ENCODE peak calls at places on chromosomes 16 and 17, in five cellular contexts. K is colonic mucosa, A is prostate gland, W is transverse colon, D is small intestine. B is an unnamed sample. For H3K9me3, the result is how much of the 10 kb centered on the place peaks cover.

GRCh38 chr17:74513987-74514631 is 17.2 kb downstream of the CD300LB start:
- DNase-seq in K (no peak), A (no peak), W (no peak), D (no peak), B (no peak)

GRCh38 chr17:20009052-20009301 is 182 bp upstream of the SPECC1 start:
- DNase-seq in K (no peak), A (no peak), W (no peak), D (no peak), B (peak)

GRCh38 chr17:17433260-17433659 is 43.5 kb upstream of the MED9 start:
- DNase-seq in K (no peak), A (no peak), W (no peak), D (no peak), B (peak)

GRCh38 chr17:49646391-49647255 is 31.3 kb downstream of the SPOP start:
- DNase-seq in K (no peak), A (no peak), W (peak), D (peak), B (peak)

GRCh38 chr17:20010099-20010863 is 1.1 kb downstream of the SPECC1 start:
- DNase-seq in K (peak), A (peak), W (peak), D (peak), B (no peak)

GRCh38 chr16:88088161-88088581 is 136.9 kb downstream of the BANP start:
- DNase-seq in K (peak), A (no peak), W (no peak), D (no peak), B (no peak)

GRCh38 chr17:13584701-13585080 is 17.0 kb downstream of the HS3ST3A1 start:
- DNase-seq in K (no peak), A (no peak), W (no peak), D (no peak), B (no peak)

GRCh38 chr17:54749157-54749556 is 151.5 kb upstream of the TOM1L1 start:
- DNase-seq in K (no peak), A (no peak), W (no peak), D (no peak), B (no peak)

GRCh38 chr17:50935201-50936124 is 69.3 kb upstream of the TOB1 start:
- DNase-seq in K (no peak), A (no peak), W (peak), D (peak), B (peak)

GRCh38 chr17:72385482-72385881 is 264.7 kb downstream of the SOX9 start:
- DNase-seq in K (no peak), A (no peak), W (no peak), D (no peak), B (no peak)

GRCh38 chr17:78278139-78278741 is 46.8 kb downstream of the TMEM235 start:
- DNase-seq in K (no peak), A (no peak), W (peak), D (peak), B (no peak)

GRCh38 chr17:65064452-65065019 is 8.0 kb upstream of the GNA13 start:
- DNase-seq in K (no peak), A (peak), W (no peak), D (no peak), B (no peak)

GRCh38 chr17:9434502-9435113 is 141.0 kb downstream of the STX8 start:
- DNase-seq in K (no peak), A (no peak), W (no peak), D (peak), B (no peak)

GRCh38 chr17:68289473-68289872 is 1.5 kb downstream of the SLC16A6 start:
- DNase-seq in K (no peak), A (peak), W (no peak), D (no peak), B (no peak)

GRCh38 chr17:76497979-76498885 is 3.0 kb downstream of the RHBDF2 start:
- DNase-seq in K (peak), A (peak), W (peak), D (peak), B (peak)

DNA sequence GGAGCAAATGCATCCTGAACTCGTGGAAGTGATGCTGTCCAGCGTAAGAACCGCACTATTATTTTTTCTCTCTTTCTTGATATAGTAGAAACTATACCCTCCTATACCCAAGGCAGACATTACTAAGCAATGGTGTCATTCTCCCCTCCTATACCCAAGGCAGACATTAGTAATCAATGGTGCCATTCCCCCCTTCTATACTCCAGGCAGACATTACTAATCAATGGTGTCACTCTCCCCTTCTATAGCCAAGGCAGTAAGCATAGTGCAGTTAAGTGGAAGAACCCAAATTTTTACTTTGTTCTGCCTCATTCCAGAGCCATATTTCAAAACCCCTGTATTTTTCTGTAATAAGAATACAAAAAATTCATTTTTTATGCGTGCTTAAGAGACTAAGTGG is 506.2 kb upstream of the EEF2KMT start:
- DNase-seq in K (no peak), A (no peak), W (no peak), D (no peak), B (no peak)
- H3K9me3 ChIP-seq in K (under half), A (under half), W (under half), D (under half), B (under half)

DNA sequence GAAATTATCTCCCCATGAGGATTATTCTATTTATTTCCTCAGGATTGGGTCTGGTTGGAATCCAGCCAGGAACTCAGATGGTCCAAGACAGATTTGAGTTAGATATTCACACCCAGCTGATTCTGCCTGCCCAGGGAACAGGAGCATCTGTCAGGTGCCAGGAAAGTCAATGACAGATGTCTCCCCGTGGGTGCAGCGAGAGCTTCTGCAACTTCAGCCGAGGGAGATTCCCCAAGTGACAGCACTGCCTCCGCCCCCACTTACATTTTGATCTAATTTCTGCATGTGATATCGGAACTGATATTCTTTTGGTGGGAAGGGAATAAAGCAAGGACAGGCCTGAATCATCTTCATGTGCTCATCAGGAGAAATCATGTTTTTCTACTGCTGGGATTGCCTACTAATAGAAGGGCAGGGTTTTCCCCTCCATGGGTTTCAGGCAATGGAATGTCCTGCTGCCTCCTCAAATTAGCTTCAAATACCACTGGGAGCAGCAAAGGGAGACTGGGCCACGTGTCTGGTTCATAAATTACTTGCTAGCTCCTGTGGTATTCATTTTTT is 15.7 kb upstream of the DHX8 start:
- DNase-seq in K (no peak), A (no peak), W (no peak), D (no peak), B (no peak)
- H3K27ac ChIP-seq in K (no peak), A (no peak), W (peak), D (no peak), B (no peak)

DNA sequence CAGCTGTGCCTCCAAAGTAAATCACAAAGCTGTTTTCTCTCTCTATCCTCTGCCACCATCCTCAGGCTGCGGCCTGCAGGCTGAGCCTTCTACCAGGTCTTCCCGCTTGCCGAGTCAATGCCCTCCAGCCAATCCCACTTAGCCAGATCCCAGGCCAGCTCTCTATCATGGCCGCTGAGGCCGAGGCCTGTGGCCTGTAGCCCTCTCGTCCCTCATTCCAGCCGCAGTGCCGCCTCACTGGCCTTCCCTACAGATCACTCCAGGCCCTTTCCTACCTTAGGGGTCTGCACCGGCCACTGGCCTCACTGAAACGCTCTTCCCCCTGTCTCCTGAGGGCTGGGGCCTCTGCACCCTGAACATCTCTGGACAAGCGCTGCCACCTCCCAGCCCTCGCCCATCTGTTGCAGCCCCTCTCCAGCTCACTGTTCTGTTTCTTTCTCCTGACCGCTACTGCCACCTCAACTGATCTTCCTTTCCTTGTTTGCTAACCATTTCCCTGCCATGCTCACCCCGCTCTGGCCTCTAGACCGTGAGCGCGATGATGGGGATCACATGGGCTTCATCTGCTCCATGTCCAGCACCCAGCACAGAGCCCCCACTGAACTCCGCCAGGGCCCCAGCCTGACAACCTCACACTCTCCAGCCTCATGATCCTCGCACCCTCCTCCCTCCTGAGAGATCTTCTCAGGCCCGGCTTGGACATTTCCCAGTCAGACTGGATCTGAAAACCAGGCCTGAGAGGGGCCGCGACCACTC is 8.5 kb downstream of the KNOP1 start:
- DNase-seq in K (no peak), A (no peak), W (no peak), D (no peak), B (no peak)
- H3K9me3 ChIP-seq in K (under half), A (under half), W (under half), D (under half), B (under half)

GRCh38 chr16:29996773-29997250 is 771 bp downstream of the INO80E start:
- DNase-seq in K (no peak), A (no peak), W (no peak), D (no peak), B (no peak)
- H3K27ac ChIP-seq in K (peak), A (no peak), W (peak), D (peak), B (no peak)

GRCh38 chr16:35344012-35344762 is 1884.8 kb downstream of the TP53TG3F start:
- DNase-seq in K (no peak), A (no peak), W (no peak), D (no peak), B (no peak)
- H3K9me3 ChIP-seq in K (under half), A (under half), W (under half), D (under half), B (under half)

B was measured in lung.